ENCODE peak calls at places on chromosomes 11 and 22, in nine cellular contexts. C, N, B, K, S, Q, J, P and A are unnamed samples.

GRCh38 chr11:111555255-111555654 is 14.7 kb downstream of the LAYN start:
- DNase-seq in C (no peak), N (no peak), B (no peak), K (no peak), S (no peak), Q (no peak), J (no peak), P (no peak), A (no peak)

GRCh38 chr11:111386611-111387150 is 7.6 kb upstream of the POU2AF1 start:
- DNase-seq in C (no peak), N (no peak), B (no peak), K (no peak), S (no peak), Q (no peak), J (no peak), P (no peak), A (no peak)

GRCh38 chr11:118224512-118225180 is at the start of gene JAML:
- DNase-seq in C (no peak), N (no peak), B (no peak), K (no peak), S (no peak), Q (no peak), J (no peak), P (no peak), A (no peak)

GRCh38 chr11:61293869-61294716 is 1.0 kb downstream of the VWCE start:
- DNase-seq in C (peak), N (peak), B (peak), K (no peak), S (peak), Q (no peak), J (peak), P (peak), A (no peak)

GRCh38 chr11:31619980-31620379 is 110.4 kb downstream of the ELP4 start:
- DNase-seq in C (no peak), N (no peak), B (no peak), K (no peak), S (no peak), Q (no peak), J (no peak), P (no peak), A (no peak)

GRCh38 chr11:2259466-2259830 is 10.9 kb downstream of the ASCL2 start:
- DNase-seq in C (no peak), N (no peak), B (no peak), K (peak), S (no peak), Q (no peak), J (peak), P (peak), A (peak)

GRCh38 chr22:45504703-45505341 is 2.1 kb downstream of the FBLN1 start:
- DNase-seq in C (no peak), N (peak), B (no peak), K (no peak), S (no peak), Q (no peak), J (no peak), P (no peak), A (no peak)

GRCh38 chr22:46064966-46065666 is 85.2 kb upstream of the PPARA start:
- DNase-seq in C (no peak), N (peak), B (no peak), K (peak), S (peak), Q (no peak), J (peak), P (peak), A (peak)

GRCh38 chr11:6746086-6746618 is 25.6 kb downstream of the OR2AG2 start:
- DNase-seq in C (no peak), N (no peak), B (no peak), K (no peak), S (no peak), Q (no peak), J (no peak), P (no peak), A (no peak)

GRCh38 chr22:30763815-30764686 is 69.4 kb downstream of the OSBP2 start:
- DNase-seq in C (peak), N (peak), B (peak), K (no peak), S (peak), Q (peak), J (no peak), P (peak), A (no peak)

GRCh38 chr11:44592125-44592643 is 26.7 kb downstream of the CD82 start:
- DNase-seq in C (no peak), N (no peak), B (no peak), K (no peak), S (no peak), Q (no peak), J (peak), P (no peak), A (no peak)

GRCh38 chr11:68025047-68025446 is 5.4 kb upstream of the NDUFS8 start:
- DNase-seq in C (no peak), N (no peak), B (no peak), K (no peak), S (no peak), Q (no peak), J (no peak), P (no peak), A (no peak)

GRCh38 chr11:92296138-92296515 is 71.5 kb downstream of the FAT3 start:
- DNase-seq in C (no peak), N (no peak), B (no peak), K (no peak), S (no peak), Q (no peak), J (no peak), P (no peak), A (no peak)

GRCh38 chr11:128779036-128779435 is 85.2 kb downstream of the FLI1 start:
- DNase-seq in C (no peak), N (no peak), B (no peak), K (no peak), S (no peak), Q (no peak), J (no peak), P (no peak), A (no peak)

GRCh38 chr11:8267831-8268529 is 4.3 kb upstream of the LMO1 start:
- DNase-seq in C (peak), N (no peak), B (no peak), K (peak), S (peak), Q (no peak), J (peak), P (peak), A (no peak)

GRCh38 chr11:67301951-67302516 is 1.3 kb upstream of the SSH3 start:
- DNase-seq in C (no peak), N (peak), B (peak), K (peak), S (no peak), Q (no peak), J (peak), P (peak), A (peak)

GRCh38 chr11:82988936-82989627 is 82.6 kb downstream of the RAB30 start:
- DNase-seq in C (no peak), N (no peak), B (no peak), K (no peak), S (no peak), Q (no peak), J (no peak), P (no peak), A (no peak)

GRCh38 chr11:10693509-10694071 is at the start of gene IRAG1:
- DNase-seq in C (no peak), N (peak), B (no peak), K (no peak), S (peak), Q (no peak), J (no peak), P (peak), A (peak)

GRCh38 chr22:48925450-48925849 is 902.2 kb downstream of the BRD1 start:
- DNase-seq in C (no peak), N (no peak), B (no peak), K (no peak), S (no peak), Q (no peak), J (no peak), P (no peak), A (no peak)

GRCh38 chr11:12110201-12110713 is at the start of gene MICAL2:
- DNase-seq in C (peak), N (peak), B (peak), K (peak), S (peak), Q (peak), J (peak), P (peak), A (peak)

GRCh38 chr11:76448506-76448905 is 3.7 kb downstream of the EMSY start:
- DNase-seq in C (no peak), N (no peak), B (no peak), K (no peak), S (no peak), Q (no peak), J (no peak), P (no peak), A (no peak)

GRCh38 chr11:76444384-76445121 is at the start of gene EMSY:
- DNase-seq in C (peak), N (peak), B (peak), K (peak), S (peak), Q (peak), J (peak), P (peak), A (peak)

GRCh38 chr11:76444065-76444383 is 794 bp upstream of the EMSY start:
- DNase-seq in C (no peak), N (no peak), B (no peak), K (no peak), S (no peak), Q (no peak), J (no peak), P (no peak), A (no peak)

GRCh38 chr11:76443254-76443935 is 1.4 kb upstream of the EMSY start:
- DNase-seq in C (no peak), N (no peak), B (no peak), K (no peak), S (no peak), Q (no peak), J (no peak), P (no peak), A (no peak)

GRCh38 chr11:76445122-76446084 is 585 bp downstream of the EMSY start:
- DNase-seq in C (peak), N (peak), B (peak), K (peak), S (peak), Q (peak), J (peak), P (peak), A (peak)
- TF ChIP-seq POLR2A in C (peak), N (no peak), B (peak), K (no peak), S (no peak), Q (no peak), J (no peak), P (peak), A (peak)

DNA sequence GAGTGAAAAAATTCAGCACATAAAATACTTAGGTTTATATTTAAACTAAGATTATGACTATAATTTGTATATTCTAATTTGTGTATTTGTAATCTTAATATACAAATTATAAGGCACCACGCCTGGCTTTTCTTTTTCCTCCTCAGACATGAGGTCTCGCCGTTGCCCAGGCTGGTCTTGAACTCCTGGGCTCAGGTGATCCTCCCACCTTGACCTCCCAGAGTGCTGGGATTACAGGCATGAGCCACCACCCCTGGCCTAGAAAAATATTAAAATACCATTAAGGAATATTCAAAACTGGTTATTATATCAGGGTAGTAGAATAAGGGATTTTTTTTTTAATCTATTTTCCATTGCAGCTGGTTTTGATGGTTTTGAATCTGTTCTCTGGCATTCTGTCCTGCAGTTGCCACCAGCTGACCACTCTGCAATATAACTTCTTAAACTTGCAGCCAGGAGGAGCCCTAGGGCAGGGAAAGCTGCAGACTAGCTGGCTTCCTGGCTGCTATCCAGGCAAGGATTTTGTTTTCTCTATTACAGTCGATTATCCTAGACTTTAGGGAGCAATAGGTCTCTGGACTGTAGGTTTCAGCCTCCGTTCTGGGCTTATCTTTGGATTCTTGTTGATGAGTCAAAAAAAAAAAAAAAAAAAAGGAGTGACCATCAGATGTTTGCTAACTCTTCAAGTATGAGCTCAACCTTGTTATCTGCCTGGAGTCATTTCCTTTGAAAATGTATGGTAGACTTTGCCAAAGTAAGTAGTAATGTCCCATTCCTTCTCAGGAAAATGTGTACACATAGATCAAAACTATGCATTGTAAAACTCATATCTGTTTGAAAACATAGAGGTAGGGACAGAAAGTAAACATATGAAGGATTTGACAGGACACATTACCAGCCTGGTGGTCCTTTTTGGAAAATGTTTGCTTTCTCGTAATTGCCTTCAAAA is 13.2 kb downstream of the POLA2 start:
- DNase-seq in C (peak), N (peak), B (peak), K (peak), S (peak), Q (peak), J (peak), P (peak), A (peak)
- TF ChIP-seq POLR2A in C (no peak), N (no peak), B (no peak), K (no peak), S (peak), Q (no peak), J (no peak), P (no peak), A (no peak)

GRCh38 chr11:109914809-109915653 is 178.2 kb upstream of the ZC3H12C start:
- DNase-seq in C (no peak), N (no peak), B (no peak), K (no peak), S (no peak), Q (no peak), J (no peak), P (no peak), A (no peak)
- TF ChIP-seq POLR2A in C (no peak), N (no peak), B (no peak), K (no peak), S (no peak), Q (no peak), J (no peak), P (no peak), A (no peak)

GRCh38 chr11:126354631-126355323 is 709 bp upstream of the ST3GAL4 start:
- DNase-seq in C (no peak), N (no peak), B (no peak), K (no peak), S (no peak), Q (no peak), J (no peak), P (no peak), A (no peak)

GRCh38 chr11:126352934-126353801 is 2.3 kb upstream of the ST3GAL4 start:
- DNase-seq in C (no peak), N (no peak), B (peak), K (no peak), S (peak), Q (no peak), J (no peak), P (no peak), A (peak)

GRCh38 chr11:126355926-126356897 is 726 bp downstream of the ST3GAL4 start:
- DNase-seq in C (no peak), N (peak), B (peak), K (peak), S (peak), Q (no peak), J (no peak), P (no peak), A (peak)

GRCh38 chr11:126357055-126357962 is 1.8 kb downstream of the ST3GAL4 start:
- DNase-seq in C (no peak), N (no peak), B (no peak), K (peak), S (peak), Q (no peak), J (no peak), P (no peak), A (peak)

DNA sequence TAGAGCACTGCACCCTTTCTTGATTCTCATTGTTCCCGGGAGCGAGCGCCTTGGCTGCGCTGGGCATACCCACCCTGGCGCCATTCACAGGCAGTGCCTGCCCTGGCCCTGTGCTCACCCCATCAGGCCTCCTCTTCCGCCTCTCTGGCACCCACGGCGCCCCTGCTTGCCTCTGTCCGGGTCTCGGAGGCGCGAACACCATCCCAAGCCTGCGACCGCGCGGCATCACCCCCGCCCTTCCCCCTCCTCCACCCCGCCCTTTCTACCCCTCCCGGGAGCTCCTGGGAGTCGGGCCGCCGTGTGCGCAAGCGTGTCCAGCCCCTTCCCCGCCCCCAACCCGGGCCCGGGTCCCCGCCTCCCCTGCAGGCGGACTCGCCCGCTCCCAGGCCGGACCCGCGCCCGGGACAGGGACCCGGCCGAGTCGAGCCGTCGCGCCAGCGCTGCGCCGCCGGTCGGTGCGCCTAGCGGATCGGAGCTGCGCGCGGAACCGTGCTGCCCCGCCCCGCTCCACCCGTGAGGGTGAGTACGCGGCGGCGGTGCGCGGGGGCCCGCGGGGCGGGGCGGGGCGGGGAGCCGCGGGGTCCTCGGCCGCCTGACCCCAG is at the start of gene ST3GAL4:
- DNase-seq in C (peak), N (peak), B (peak), K (peak), S (peak), Q (no peak), J (peak), P (peak), A (peak)
- TF ChIP-seq POLR2A in C (peak), N (no peak), B (peak), K (no peak), S (peak), Q (peak), J (no peak), P (peak), A (peak)